ENCODE peak calls at places on chromosomes 11 and 22, in eight cellular contexts. G, Z, Q, D, U, M, H and T are unnamed samples.
A peak's percentile ranks its signal among the peaks of the same experiment; 100 is the strongest.

GRCh38 chr11:126393143-126393542 is 37.7 kb downstream of the ST3GAL4 start:
- DNase-seq in G (no peak), Z (no peak), Q (no peak), D (no peak), U (no peak), M (no peak), H (no peak), T (no peak)

GRCh38 chr22:26588749-26589366 is 1.1 kb downstream of the TPST2 start:
- DNase-seq in G (no peak), Z (no peak), Q (no peak), D (no peak), U (no peak), M (no peak), H (no peak), T (peak; percentile 30)

GRCh38 chr11:60118333-60118732 is 29.9 kb downstream of the MS4A2 start:
- DNase-seq in G (no peak), Z (no peak), Q (no peak), D (no peak), U (no peak), M (no peak), H (no peak), T (no peak)

GRCh38 chr22:29587938-29588699 is 7.2 kb upstream of the NIPSNAP1 start:
- DNase-seq in G (peak; percentile 92), Z (no peak), Q (no peak), D (no peak), U (peak; percentile 67), M (peak; percentile 75), H (no peak), T (peak; percentile 88)

GRCh38 chr22:21921729-21922128 is 30.9 kb downstream of the PPM1F start:
- DNase-seq in G (peak; percentile 20), Z (no peak), Q (no peak), D (no peak), U (no peak), M (no peak), H (no peak), T (peak; percentile 50)

GRCh38 chr22:46574993-46575914 is 37.8 kb upstream of the CELSR1 start:
- DNase-seq in G (no peak), Z (no peak), Q (peak; percentile 81), D (no peak), U (no peak), M (no peak), H (peak; percentile 43), T (no peak)

GRCh38 chr11:123690490-123690889 is 36.1 kb upstream of the SCN3B start:
- DNase-seq in G (peak; percentile 63), Z (no peak), Q (no peak), D (no peak), U (no peak), M (peak; percentile 51), H (no peak), T (peak; percentile 41)

GRCh38 chr11:32005786-32006406 is 85.0 kb upstream of the RCN1 start:
- DNase-seq in G (peak; percentile 8), Z (no peak), Q (no peak), D (no peak), U (no peak), M (peak; percentile 11), H (no peak), T (peak; percentile 47)

GRCh38 chr11:21969841-21970240 is 223.0 kb upstream of the ANO5 start:
- DNase-seq in G (no peak), Z (no peak), Q (no peak), D (no peak), U (no peak), M (no peak), H (no peak), T (no peak)

GRCh38 chr11:76628408-76628947 is 42.1 kb downstream of the LRRC32 start:
- DNase-seq in G (no peak), Z (no peak), Q (no peak), D (no peak), U (no peak), M (no peak), H (no peak), T (no peak)

GRCh38 chr11:87463486-87464102 is 425.9 kb downstream of the TMEM135 start:
- DNase-seq in G (peak; percentile 36), Z (peak; percentile 3), Q (no peak), D (no peak), U (no peak), M (peak; percentile 36), H (peak; percentile 33), T (peak; percentile 44)

GRCh38 chr11:83072689-83073242 is 1.1 kb upstream of the RAB30 start:
- DNase-seq in G (no peak), Z (no peak), Q (no peak), D (no peak), U (no peak), M (no peak), H (peak; percentile 39), T (no peak)

GRCh38 chr11:71115770-71116434 is 136.5 kb downstream of the SHANK2 start:
- DNase-seq in G (no peak), Z (no peak), Q (no peak), D (no peak), U (no peak), M (no peak), H (no peak), T (no peak)

GRCh38 chr11:94650756-94651155 is 83.6 kb downstream of the PIWIL4 start:
- DNase-seq in G (peak; percentile 69), Z (no peak), Q (peak; percentile 23), D (no peak), U (no peak), M (peak; percentile 77), H (no peak), T (peak; percentile 94)

GRCh38 chr22:48449466-48450187 is 1378.0 kb downstream of the BRD1 start:
- DNase-seq in G (no peak), Z (no peak), Q (no peak), D (no peak), U (no peak), M (no peak), H (no peak), T (no peak)

GRCh38 chr11:44595964-44596381 is 30.5 kb downstream of the CD82 start:
- DNase-seq in G (no peak), Z (no peak), Q (peak; percentile 76), D (no peak), U (no peak), M (no peak), H (no peak), T (no peak)

GRCh38 chr22:36160499-36160942 is at the start of gene APOL3:
- DNase-seq in G (peak; percentile 47), Z (no peak), Q (peak; percentile 77), D (no peak), U (no peak), M (no peak), H (no peak), T (peak; percentile 66)

GRCh38 chr11:15159085-15159484 is 44.4 kb downstream of the INSC start:
- DNase-seq in G (peak; percentile 49), Z (no peak), Q (no peak), D (no peak), U (no peak), M (peak; percentile 31), H (no peak), T (peak; percentile 62)

GRCh38 chr11:78161346-78161745 is 21.9 kb upstream of the ALG8 start:
- DNase-seq in G (no peak), Z (no peak), Q (no peak), D (no peak), U (no peak), M (no peak), H (no peak), T (no peak)

GRCh38 chr11:103202048-103202651 is 92.9 kb downstream of the DYNC2H1 start:
- DNase-seq in G (peak; percentile 63), Z (no peak), Q (no peak), D (peak; percentile 2), U (no peak), M (peak; percentile 23), H (peak; percentile 2), T (peak; percentile 57)

GRCh38 chr11:70877151-70877550 is 375.2 kb downstream of the SHANK2 start:
- DNase-seq in G (no peak), Z (no peak), Q (no peak), D (no peak), U (no peak), M (no peak), H (no peak), T (no peak)

GRCh38 chr11:33674035-33674814 is 26.4 kb downstream of the C11orf91 start:
- DNase-seq in G (peak; percentile 86), Z (no peak), Q (no peak), D (no peak), U (no peak), M (peak; percentile 57), H (no peak), T (peak; percentile 95)

GRCh38 chr22:23053912-23054530 is 16.3 kb upstream of the GNAZ start:
- DNase-seq in G (no peak), Z (no peak), Q (no peak), D (no peak), U (no peak), M (no peak), H (no peak), T (no peak)

GRCh38 chr11:72760543-72761400 is 8.6 kb upstream of the ARAP1 start:
- DNase-seq in G (peak; percentile 84), Z (no peak), Q (no peak), D (no peak), U (no peak), M (no peak), H (no peak), T (peak; percentile 70)

GRCh38 chr11:68014157-68014965 is 4.2 kb downstream of the ALDH3B1 start:
- DNase-seq in G (peak; percentile 87), Z (no peak), Q (no peak), D (no peak), U (peak; percentile 85), M (peak; percentile 53), H (no peak), T (peak; percentile 90)

GRCh38 chr11:76392889-76393288 is 11.8 kb downstream of the GVQW3 start:
- DNase-seq in G (no peak), Z (no peak), Q (no peak), D (no peak), U (no peak), M (no peak), H (no peak), T (no peak)

GRCh38 chr11:73139476-73140198 is 2.5 kb downstream of the FCHSD2 start:
- DNase-seq in G (peak; percentile 49), Z (no peak), Q (no peak), D (no peak), U (no peak), M (peak; percentile 33), H (no peak), T (peak; percentile 54)

GRCh38 chr11:122882189-122882808 is at the start of gene JHY:
- DNase-seq in G (no peak), Z (no peak), Q (no peak), D (no peak), U (no peak), M (no peak), H (no peak), T (no peak)

GRCh38 chr11:108929241-108929640 is 264.4 kb downstream of the DDX10 start:
- DNase-seq in G (peak; percentile 99), Z (no peak), Q (no peak), D (no peak), U (no peak), M (peak; percentile 96), H (no peak), T (peak; percentile 95)

GRCh38 chr22:49369726-49370717 is 457.7 kb downstream of the BRD1 start:
- DNase-seq in G (no peak), Z (no peak), Q (no peak), D (no peak), U (no peak), M (no peak), H (no peak), T (no peak)

GRCh38 chr11:65378208-65378927 is 4.1 kb downstream of the SLC25A45 start:
- DNase-seq in G (no peak), Z (no peak), Q (no peak), D (no peak), U (no peak), M (no peak), H (no peak), T (no peak)

GRCh38 chr11:22416462-22416861 is 78.3 kb downstream of the SLC17A6 start:
- DNase-seq in G (no peak), Z (no peak), Q (no peak), D (no peak), U (no peak), M (no peak), H (no peak), T (no peak)